ENCODE peak calls at places on chromosomes 3 and 15, in four cellular contexts. One of them, this sample, is unnamed.

GRCh38 chr15:20340331-20340811 is 201.2 kb downstream of the GOLGA6L6 start:
- DNase-seq in GM10248: peak
- DNase-seq in KBM-7: no peak
- DNase-seq in stimulated activated CD8-positive, alpha-beta memory T cell treated with anti-CD3 and anti-CD28 coated beads, Interleukin-4, amount 100 ng/mL, for 24 hours: no peak
- DNase-seq in this sample: peak

GRCh38 chr3:105495021-105495420 is 128.3 kb downstream of the ALCAM start:
- DNase-seq in GM10248: no peak
- DNase-seq in KBM-7: no peak
- DNase-seq in stimulated activated CD8-positive, alpha-beta memory T cell treated with anti-CD3 and anti-CD28 coated beads, Interleukin-4, amount 100 ng/mL, for 24 hours: no peak
- DNase-seq in this sample: no peak

GRCh38 chr15:67973846-67974245 is 80.3 kb upstream of the PIAS1 start:
- DNase-seq in GM10248: no peak
- DNase-seq in KBM-7: no peak
- DNase-seq in stimulated activated CD8-positive, alpha-beta memory T cell treated with anti-CD3 and anti-CD28 coated beads, Interleukin-4, amount 100 ng/mL, for 24 hours: no peak
- DNase-seq in this sample: no peak

GRCh38 chr15:29449136-29449535 is 179.5 kb upstream of the NSMCE3 start:
- DNase-seq in GM10248: no peak
- DNase-seq in KBM-7: no peak
- DNase-seq in stimulated activated CD8-positive, alpha-beta memory T cell treated with anti-CD3 and anti-CD28 coated beads, Interleukin-4, amount 100 ng/mL, for 24 hours: no peak
- DNase-seq in this sample: no peak

GRCh38 chr15:62109457-62109856 is 42.7 kb downstream of the C2CD4A start:
- DNase-seq in GM10248: no peak
- DNase-seq in KBM-7: no peak
- DNase-seq in stimulated activated CD8-positive, alpha-beta memory T cell treated with anti-CD3 and anti-CD28 coated beads, Interleukin-4, amount 100 ng/mL, for 24 hours: no peak
- DNase-seq in this sample: no peak

GRCh38 chr3:76097588-76097975 is 312.2 kb upstream of the ZNF717 start:
- DNase-seq in GM10248: no peak
- DNase-seq in KBM-7: no peak
- DNase-seq in stimulated activated CD8-positive, alpha-beta memory T cell treated with anti-CD3 and anti-CD28 coated beads, Interleukin-4, amount 100 ng/mL, for 24 hours: no peak
- DNase-seq in this sample: no peak

GRCh38 chr3:42829628-42830436 is 20.6 kb downstream of the ACKR2 start:
- DNase-seq in GM10248: no peak
- DNase-seq in KBM-7: no peak
- DNase-seq in stimulated activated CD8-positive, alpha-beta memory T cell treated with anti-CD3 and anti-CD28 coated beads, Interleukin-4, amount 100 ng/mL, for 24 hours: no peak
- DNase-seq in this sample: no peak

GRCh38 chr3:184175506-184175905 is 851 bp downstream of the AP2M1 start:
- DNase-seq in GM10248: no peak
- DNase-seq in KBM-7: no peak
- DNase-seq in stimulated activated CD8-positive, alpha-beta memory T cell treated with anti-CD3 and anti-CD28 coated beads, Interleukin-4, amount 100 ng/mL, for 24 hours: no peak
- DNase-seq in this sample: no peak

GRCh38 chr3:11604139-11604895 is 39.4 kb downstream of the VGLL4 start:
- DNase-seq in GM10248: no peak
- DNase-seq in KBM-7: no peak
- DNase-seq in stimulated activated CD8-positive, alpha-beta memory T cell treated with anti-CD3 and anti-CD28 coated beads, Interleukin-4, amount 100 ng/mL, for 24 hours: no peak
- DNase-seq in this sample: no peak

GRCh38 chr3:1348547-1348946 is 255.7 kb downstream of the CNTN6 start:
- DNase-seq in GM10248: no peak
- DNase-seq in KBM-7: no peak
- DNase-seq in stimulated activated CD8-positive, alpha-beta memory T cell treated with anti-CD3 and anti-CD28 coated beads, Interleukin-4, amount 100 ng/mL, for 24 hours: no peak
- DNase-seq in this sample: no peak

GRCh38 chr15:34810455-34811146 is 15.3 kb upstream of the ACTC1 start:
- DNase-seq in GM10248: no peak
- DNase-seq in KBM-7: no peak
- DNase-seq in stimulated activated CD8-positive, alpha-beta memory T cell treated with anti-CD3 and anti-CD28 coated beads, Interleukin-4, amount 100 ng/mL, for 24 hours: no peak
- DNase-seq in this sample: no peak

GRCh38 chr3:102529452-102529851 is 94.6 kb downstream of the ZPLD1 start:
- DNase-seq in GM10248: no peak
- DNase-seq in KBM-7: peak
- DNase-seq in stimulated activated CD8-positive, alpha-beta memory T cell treated with anti-CD3 and anti-CD28 coated beads, Interleukin-4, amount 100 ng/mL, for 24 hours: no peak
- DNase-seq in this sample: no peak

GRCh38 chr3:149589332-149589731 is 68.5 kb downstream of the WWTR1 start:
- DNase-seq in GM10248: no peak
- DNase-seq in KBM-7: peak
- DNase-seq in stimulated activated CD8-positive, alpha-beta memory T cell treated with anti-CD3 and anti-CD28 coated beads, Interleukin-4, amount 100 ng/mL, for 24 hours: no peak
- DNase-seq in this sample: no peak

GRCh38 chr3:69770219-69770618 is 31.0 kb downstream of the MITF start:
- DNase-seq in GM10248: no peak
- DNase-seq in KBM-7: no peak
- DNase-seq in stimulated activated CD8-positive, alpha-beta memory T cell treated with anti-CD3 and anti-CD28 coated beads, Interleukin-4, amount 100 ng/mL, for 24 hours: no peak
- DNase-seq in this sample: no peak

GRCh38 chr3:137035631-137036030 is 77.8 kb downstream of the IL20RB start:
- DNase-seq in GM10248: no peak
- DNase-seq in KBM-7: peak
- DNase-seq in stimulated activated CD8-positive, alpha-beta memory T cell treated with anti-CD3 and anti-CD28 coated beads, Interleukin-4, amount 100 ng/mL, for 24 hours: no peak
- DNase-seq in this sample: no peak

GRCh38 chr3:52396907-52397591 is 47.9 kb downstream of the SEMA3G start:
- DNase-seq in GM10248: no peak
- DNase-seq in KBM-7: no peak
- DNase-seq in stimulated activated CD8-positive, alpha-beta memory T cell treated with anti-CD3 and anti-CD28 coated beads, Interleukin-4, amount 100 ng/mL, for 24 hours: no peak
- DNase-seq in this sample: no peak

GRCh38 chr3:69684309-69684981 is 54.8 kb upstream of the MITF start:
- DNase-seq in GM10248: no peak
- DNase-seq in KBM-7: no peak
- DNase-seq in stimulated activated CD8-positive, alpha-beta memory T cell treated with anti-CD3 and anti-CD28 coated beads, Interleukin-4, amount 100 ng/mL, for 24 hours: no peak
- DNase-seq in this sample: no peak

GRCh38 chr3:193910886-193911738 is 224.8 kb upstream of the HES1 start:
- DNase-seq in GM10248: no peak
- DNase-seq in KBM-7: peak
- DNase-seq in stimulated activated CD8-positive, alpha-beta memory T cell treated with anti-CD3 and anti-CD28 coated beads, Interleukin-4, amount 100 ng/mL, for 24 hours: no peak
- DNase-seq in this sample: no peak

GRCh38 chr15:35306361-35306981 is 221.4 kb upstream of the NANOGP8 start:
- DNase-seq in GM10248: no peak
- DNase-seq in KBM-7: no peak
- DNase-seq in stimulated activated CD8-positive, alpha-beta memory T cell treated with anti-CD3 and anti-CD28 coated beads, Interleukin-4, amount 100 ng/mL, for 24 hours: no peak
- DNase-seq in this sample: no peak

GRCh38 chr3:27312044-27312668 is 57.0 kb downstream of the NEK10 start:
- DNase-seq in GM10248: peak
- DNase-seq in KBM-7: peak
- DNase-seq in stimulated activated CD8-positive, alpha-beta memory T cell treated with anti-CD3 and anti-CD28 coated beads, Interleukin-4, amount 100 ng/mL, for 24 hours: no peak
- DNase-seq in this sample: peak

GRCh38 chr3:13125092-13126015 is 52.1 kb upstream of the IQSEC1 start:
- DNase-seq in GM10248: no peak
- DNase-seq in KBM-7: no peak
- DNase-seq in stimulated activated CD8-positive, alpha-beta memory T cell treated with anti-CD3 and anti-CD28 coated beads, Interleukin-4, amount 100 ng/mL, for 24 hours: no peak
- DNase-seq in this sample: no peak

GRCh38 chr3:171806200-171807128 is 3.8 kb downstream of the PLD1 start:
- DNase-seq in GM10248: no peak
- DNase-seq in KBM-7: peak
- DNase-seq in stimulated activated CD8-positive, alpha-beta memory T cell treated with anti-CD3 and anti-CD28 coated beads, Interleukin-4, amount 100 ng/mL, for 24 hours: no peak
- DNase-seq in this sample: no peak

GRCh38 chr3:71991681-71992080 is 206.7 kb upstream of the PROK2 start:
- DNase-seq in GM10248: no peak
- DNase-seq in KBM-7: no peak
- DNase-seq in stimulated activated CD8-positive, alpha-beta memory T cell treated with anti-CD3 and anti-CD28 coated beads, Interleukin-4, amount 100 ng/mL, for 24 hours: no peak
- DNase-seq in this sample: no peak

GRCh38 chr3:169771651-169772529 is 1.3 kb upstream of the MYNN start:
- DNase-seq in GM10248: no peak
- DNase-seq in KBM-7: peak
- DNase-seq in stimulated activated CD8-positive, alpha-beta memory T cell treated with anti-CD3 and anti-CD28 coated beads, Interleukin-4, amount 100 ng/mL, for 24 hours: peak
- DNase-seq in this sample: no peak

GRCh38 chr15:68603951-68604350 is 25.2 kb downstream of the CORO2B start:
- DNase-seq in GM10248: no peak
- DNase-seq in KBM-7: no peak
- DNase-seq in stimulated activated CD8-positive, alpha-beta memory T cell treated with anti-CD3 and anti-CD28 coated beads, Interleukin-4, amount 100 ng/mL, for 24 hours: no peak
- DNase-seq in this sample: no peak

GRCh38 chr3:16302082-16302631 is 37.1 kb downstream of the OXNAD1 start:
- DNase-seq in GM10248: no peak
- DNase-seq in KBM-7: no peak
- DNase-seq in stimulated activated CD8-positive, alpha-beta memory T cell treated with anti-CD3 and anti-CD28 coated beads, Interleukin-4, amount 100 ng/mL, for 24 hours: no peak
- DNase-seq in this sample: no peak

GRCh38 chr3:123634149-123635051 is 49.5 kb upstream of the HACD2 start:
- DNase-seq in GM10248: no peak
- DNase-seq in KBM-7: peak
- DNase-seq in stimulated activated CD8-positive, alpha-beta memory T cell treated with anti-CD3 and anti-CD28 coated beads, Interleukin-4, amount 100 ng/mL, for 24 hours: no peak
- DNase-seq in this sample: no peak

GRCh38 chr15:25372298-25372697 is 66.5 kb downstream of the UBE3A start:
- DNase-seq in GM10248: no peak
- DNase-seq in KBM-7: no peak
- DNase-seq in stimulated activated CD8-positive, alpha-beta memory T cell treated with anti-CD3 and anti-CD28 coated beads, Interleukin-4, amount 100 ng/mL, for 24 hours: no peak
- DNase-seq in this sample: no peak